ENCODE peak calls at places on chromosomes 2 and 18, in ten cellular contexts. P is naive thymus-derived CD4-positive, alpha-beta T cell; M is WERI-Rb-1; F is coronary artery; S is endothelial cell of umbilical vein; N is HepG2; O is H1; Z is heart right ventricle; E is caudate nucleus; U is thoracic aorta. B is an unnamed sample.

GRCh38 chr2:7373156-7373555 is 455.9 kb downstream of the RNF144A start:
- DNase-seq in P (no peak), M (no peak), F (no peak), S (no peak), N (no peak), O (no peak), Z (no peak), E (no peak), U (no peak), B (no peak)

GRCh38 chr2:166090346-166090745 is 37.5 kb downstream of the SCN1A start:
- DNase-seq in P (no peak), M (no peak), F (no peak), S (no peak), N (peak), O (no peak), Z (no peak), E (no peak), U (no peak), B (no peak)

GRCh38 chr2:6443424-6443823 is 422.3 kb downstream of the CMPK2 start:
- DNase-seq in P (no peak), M (no peak), F (no peak), S (no peak), N (no peak), O (no peak), Z (no peak), E (no peak), U (no peak), B (no peak)

GRCh38 chr2:131588152-131588873 is 60.6 kb downstream of the CCDC74A start:
- DNase-seq in P (no peak), M (no peak), F (no peak), S (no peak), N (no peak), O (no peak), Z (no peak), E (no peak), U (no peak), B (no peak)

GRCh38 chr2:222993920-222994650 is 57.9 kb upstream of the KCNE4 start:
- DNase-seq in P (no peak), M (no peak), F (peak), S (peak), N (no peak), O (no peak), Z (peak), E (peak), U (peak), B (no peak)

GRCh38 chr18:12819330-12819729 is 64.7 kb downstream of the PTPN2 start:
- DNase-seq in P (no peak), M (no peak), F (no peak), S (no peak), N (no peak), O (no peak), Z (no peak), E (no peak), U (no peak), B (no peak)

GRCh38 chr2:162232611-162233115 is 10.6 kb downstream of the FAP start:
- DNase-seq in P (no peak), M (no peak), F (no peak), S (no peak), N (no peak), O (no peak), Z (no peak), E (no peak), U (no peak), B (no peak)

GRCh38 chr2:187842978-187843847 is 289.0 kb upstream of the TFPI start:
- DNase-seq in P (no peak), M (no peak), F (no peak), S (peak), N (peak), O (no peak), Z (no peak), E (no peak), U (no peak), B (peak)

GRCh38 chr18:35176925-35177324 is 63.9 kb upstream of the ZNF397 start:
- DNase-seq in P (no peak), M (no peak), F (no peak), S (no peak), N (no peak), O (no peak), Z (no peak), E (no peak), U (no peak), B (no peak)

GRCh38 chr2:64422466-64422865 is 31.5 kb upstream of the LGALSL start:
- DNase-seq in P (no peak), M (no peak), F (no peak), S (no peak), N (no peak), O (no peak), Z (no peak), E (no peak), U (no peak), B (no peak)

GRCh38 chr2:235405612-235406361 is 88.1 kb upstream of the AGAP1 start:
- DNase-seq in P (no peak), M (no peak), F (no peak), S (no peak), N (no peak), O (no peak), Z (no peak), E (no peak), U (no peak), B (no peak)

GRCh38 chr18:76495435-76496199 is 575 bp upstream of the ZNF516 start:
- DNase-seq in P (peak), M (peak), F (no peak), S (no peak), N (peak), O (no peak), Z (peak), E (no peak), U (no peak), B (peak)

GRCh38 chr2:179818546-179818945 is 42.9 kb downstream of the ZNF385B start:
- DNase-seq in P (no peak), M (no peak), F (no peak), S (peak), N (no peak), O (no peak), Z (no peak), E (no peak), U (no peak), B (no peak)

GRCh38 chr2:102506743-102507142 is 33.7 kb downstream of the SLC9A4 start:
- DNase-seq in P (no peak), M (no peak), F (no peak), S (no peak), N (no peak), O (no peak), Z (no peak), E (no peak), U (no peak), B (no peak)

GRCh38 chr2:142824756-142825155 is 52.7 kb upstream of the KYNU start:
- DNase-seq in P (no peak), M (no peak), F (no peak), S (peak), N (no peak), O (no peak), Z (no peak), E (no peak), U (no peak), B (no peak)

GRCh38 chr2:25030702-25031101 is 11.2 kb upstream of the EFR3B start:
- DNase-seq in P (no peak), M (no peak), F (no peak), S (peak), N (no peak), O (no peak), Z (no peak), E (no peak), U (no peak), B (no peak)

GRCh38 chr2:45923701-45924100 is 272.2 kb downstream of the PRKCE start:
- DNase-seq in P (no peak), M (no peak), F (no peak), S (no peak), N (no peak), O (no peak), Z (no peak), E (no peak), U (no peak), B (no peak)

GRCh38 chr18:37299471-37300304 is 265.9 kb downstream of the CELF4 start:
- DNase-seq in P (no peak), M (no peak), F (peak), S (peak), N (peak), O (no peak), Z (peak), E (peak), U (peak), B (peak)

GRCh38 chr2:46230115-46230571 is 67.1 kb upstream of the EPAS1 start:
- DNase-seq in P (no peak), M (no peak), F (no peak), S (no peak), N (peak), O (peak), Z (peak), E (no peak), U (no peak), B (no peak)

GRCh38 chr2:96824079-96824870 is 8.2 kb downstream of the CNNM3 start:
- DNase-seq in P (no peak), M (no peak), F (no peak), S (no peak), N (peak), O (no peak), Z (no peak), E (no peak), U (no peak), B (peak)

GRCh38 chr2:176960736-176961135 is 251.9 kb upstream of the HNRNPA3 start:
- DNase-seq in P (no peak), M (no peak), F (no peak), S (no peak), N (no peak), O (no peak), Z (no peak), E (no peak), U (no peak), B (no peak)

GRCh38 chr18:50405582-50406271 is 30.9 kb downstream of the SKA1 start:
- DNase-seq in P (no peak), M (no peak), F (no peak), S (no peak), N (no peak), O (no peak), Z (no peak), E (no peak), U (no peak), B (no peak)

GRCh38 chr2:238130111-238130695 is 8.3 kb upstream of the KLHL30 start:
- DNase-seq in P (no peak), M (no peak), F (no peak), S (no peak), N (no peak), O (no peak), Z (peak), E (no peak), U (no peak), B (no peak)

GRCh38 chr18:48961547-48961946 is 10.8 kb upstream of the SMAD7 start:
- DNase-seq in P (no peak), M (no peak), F (peak), S (no peak), N (no peak), O (no peak), Z (no peak), E (no peak), U (no peak), B (peak)

GRCh38 chr2:3361518-3362438 is 15.8 kb downstream of the EIPR1 start:
- DNase-seq in P (no peak), M (no peak), F (no peak), S (no peak), N (no peak), O (no peak), Z (no peak), E (no peak), U (no peak), B (no peak)

GRCh38 chr2:3355951-3356569 is 21.6 kb downstream of the EIPR1 start:
- DNase-seq in P (no peak), M (peak), F (no peak), S (no peak), N (no peak), O (no peak), Z (no peak), E (no peak), U (no peak), B (no peak)

GRCh38 chr2:3354986-3355385 is 22.6 kb downstream of the EIPR1 start:
- DNase-seq in P (no peak), M (no peak), F (no peak), S (no peak), N (no peak), O (no peak), Z (no peak), E (no peak), U (no peak), B (no peak)

GRCh38 chr2:3357926-3358325 is 19.7 kb downstream of the EIPR1 start:
- DNase-seq in P (no peak), M (no peak), F (no peak), S (no peak), N (no peak), O (no peak), Z (no peak), E (no peak), U (no peak), B (no peak)

GRCh38 chr2:3356799-3357198 is 20.8 kb downstream of the EIPR1 start:
- DNase-seq in P (no peak), M (no peak), F (no peak), S (no peak), N (no peak), O (no peak), Z (no peak), E (no peak), U (no peak), B (peak)
- H3K27ac ChIP-seq in P (no peak), M (peak), F (no peak), S (no peak), N (no peak), O (no peak), Z (no peak), E (no peak), U (no peak), B (no peak)

DNA sequence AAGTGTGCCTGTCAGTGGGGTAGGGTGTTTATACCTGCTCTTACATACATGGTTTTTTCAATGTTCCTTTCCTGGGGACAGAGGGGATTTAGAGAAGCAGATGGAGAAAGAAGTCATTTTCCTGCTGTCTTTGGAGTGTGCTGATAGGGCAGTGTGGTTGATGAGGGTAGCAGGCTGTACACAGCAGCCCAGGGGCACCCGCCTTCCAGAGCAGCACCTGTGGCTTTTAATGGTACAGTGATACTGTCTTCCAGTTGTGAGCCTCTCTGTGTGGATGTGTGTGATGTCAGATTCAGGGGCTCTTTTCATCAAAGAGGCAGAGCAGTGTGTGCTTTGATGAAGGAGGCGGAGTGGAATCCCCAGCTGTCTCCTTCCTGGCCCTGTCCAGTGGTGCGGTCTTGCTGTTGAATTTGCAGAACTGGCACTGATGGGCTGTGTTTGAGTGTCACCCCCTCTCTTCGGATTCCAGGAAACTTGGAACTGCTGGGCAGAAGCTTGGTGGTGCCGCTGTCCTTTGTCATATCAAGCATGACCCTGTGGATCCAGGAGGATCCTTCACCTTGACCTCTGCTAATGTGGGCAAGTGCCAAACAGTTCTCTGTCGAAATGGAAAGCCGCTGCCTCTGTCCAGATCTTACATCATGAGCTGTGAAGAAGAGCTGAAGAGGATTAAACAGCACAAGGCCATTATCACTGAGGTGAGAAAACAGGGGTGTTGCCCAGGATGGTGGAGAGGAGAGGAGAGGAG is 259.8 kb downstream of the PHLPP1 start:
- DNase-seq in P (no peak), M (no peak), F (no peak), S (no peak), N (no peak), O (no peak), Z (no peak), E (no peak), U (no peak), B (no peak)
- H3K27ac ChIP-seq in P (no peak), M (no peak), F (no peak), S (no peak), N (no peak), O (no peak), Z (no peak), E (peak), U (no peak), B (no peak)

DNA sequence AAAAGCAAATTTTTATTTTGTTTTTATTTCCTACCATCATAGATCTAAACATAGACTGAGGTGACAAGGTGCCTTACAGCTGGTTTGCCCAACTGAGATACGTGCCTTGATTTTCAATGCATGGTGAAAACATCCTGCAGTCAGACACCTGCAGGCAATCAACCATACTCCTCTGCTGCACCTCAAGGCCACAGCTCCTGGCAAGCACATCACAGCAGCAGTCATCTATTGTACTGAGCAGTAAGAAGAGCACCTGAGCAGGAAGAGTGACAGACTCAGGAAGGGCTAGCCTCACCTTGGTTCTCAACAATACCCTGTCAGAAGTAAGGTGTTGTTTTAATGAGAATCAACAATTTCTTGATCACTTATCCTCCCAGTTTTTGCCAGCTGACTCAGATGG is 1206.8 kb upstream of the NRXN1 start:
- DNase-seq in P (no peak), M (no peak), F (no peak), S (no peak), N (no peak), O (no peak), Z (no peak), E (no peak), U (no peak), B (no peak)
- H3K27ac ChIP-seq in P (no peak), M (no peak), F (no peak), S (no peak), N (no peak), O (no peak), Z (no peak), E (no peak), U (no peak), B (no peak)

GRCh38 chr2:150586858-150587257 is 99.4 kb upstream of the RND3 start:
- DNase-seq in P (no peak), M (no peak), F (no peak), S (peak), N (peak), O (no peak), Z (no peak), E (no peak), U (no peak), B (no peak)
- H3K27ac ChIP-seq in P (no peak), M (no peak), F (no peak), S (no peak), N (no peak), O (no peak), Z (no peak), E (no peak), U (no peak), B (no peak)

GRCh38 chr2:88751770-88752169 is 60.3 kb downstream of the RPIA start:
- DNase-seq in P (peak), M (no peak), F (no peak), S (no peak), N (no peak), O (no peak), Z (no peak), E (no peak), U (no peak), B (no peak)

GRCh38 chr2:88754585-88755305 is 63.3 kb downstream of the RPIA start:
- DNase-seq in P (peak), M (no peak), F (no peak), S (no peak), N (no peak), O (no peak), Z (no peak), E (no peak), U (no peak), B (no peak)

GRCh38 chr2:88757025-88757424 is 65.6 kb downstream of the RPIA start:
- DNase-seq in P (no peak), M (no peak), F (no peak), S (no peak), N (no peak), O (no peak), Z (no peak), E (no peak), U (no peak), B (peak)

GRCh38 chr2:88753833-88754584 is 62.5 kb downstream of the RPIA start:
- DNase-seq in P (peak), M (no peak), F (no peak), S (peak), N (no peak), O (no peak), Z (no peak), E (no peak), U (no peak), B (no peak)

DNA sequence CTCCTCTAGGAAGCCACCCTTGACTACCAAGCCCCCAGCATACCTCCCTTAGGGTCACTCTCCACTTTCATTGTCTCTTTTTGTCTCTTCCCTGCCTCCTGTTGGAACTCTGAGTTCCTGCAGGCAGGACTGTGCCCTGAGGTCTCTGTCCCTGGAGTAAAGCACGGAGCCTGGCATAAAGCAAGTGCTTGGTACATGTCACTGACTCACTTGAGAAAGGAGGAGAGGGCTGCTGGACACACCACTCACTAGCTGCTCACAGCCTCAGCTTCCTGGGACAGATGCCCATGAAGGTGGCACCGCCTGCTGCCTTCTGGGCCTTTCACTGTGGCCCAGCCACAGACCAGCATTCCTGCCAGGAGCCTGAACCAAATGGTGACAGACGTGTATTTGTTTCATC is 64.4 kb downstream of the RPIA start:
- DNase-seq in P (no peak), M (no peak), F (no peak), S (no peak), N (no peak), O (no peak), Z (no peak), E (no peak), U (no peak), B (no peak)
- H3K27ac ChIP-seq in P (peak), M (no peak), F (no peak), S (no peak), N (no peak), O (no peak), Z (no peak), E (no peak), U (no peak), B (no peak)

GRCh38 chr18:7839548-7839947 is 272.4 kb downstream of the PTPRM start:
- DNase-seq in P (no peak), M (no peak), F (no peak), S (no peak), N (no peak), O (no peak), Z (no peak), E (no peak), U (no peak), B (no peak)
- H3K27ac ChIP-seq in P (no peak), M (no peak), F (no peak), S (no peak), N (no peak), O (no peak), Z (no peak), E (no peak), U (no peak), B (no peak)

DNA sequence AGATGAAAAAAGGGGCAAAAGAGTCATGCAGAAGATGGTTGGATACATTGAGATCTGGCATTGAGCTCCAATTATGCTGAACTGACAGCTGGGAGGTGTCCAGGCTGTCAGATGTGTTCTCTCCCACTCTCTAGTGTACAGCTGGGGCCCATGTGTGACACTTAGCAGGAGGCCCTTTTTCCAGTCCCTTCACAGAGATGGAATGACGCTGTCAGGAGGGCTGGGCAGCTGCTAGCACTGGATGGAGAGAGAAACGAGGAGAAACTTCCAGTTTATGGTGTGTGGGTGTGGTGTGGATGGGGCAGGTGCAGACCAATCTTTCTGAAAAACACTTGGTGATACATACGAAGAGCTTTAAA is 437.7 kb upstream of the HS6ST1 start:
- DNase-seq in P (no peak), M (no peak), F (peak), S (no peak), N (no peak), O (no peak), Z (no peak), E (no peak), U (no peak), B (no peak)
- H3K27ac ChIP-seq in P (no peak), M (no peak), F (no peak), S (no peak), N (no peak), O (no peak), Z (no peak), E (no peak), U (no peak), B (no peak)

GRCh38 chr2:16102287-16102975 is 162.1 kb downstream of the MYCN start:
- DNase-seq in P (no peak), M (no peak), F (no peak), S (no peak), N (no peak), O (no peak), Z (no peak), E (no peak), U (no peak), B (no peak)
- H3K27ac ChIP-seq in P (no peak), M (no peak), F (no peak), S (no peak), N (no peak), O (no peak), Z (no peak), E (no peak), U (no peak), B (peak)

GRCh38 chr2:5290911-5291546 is 401.2 kb upstream of the SOX11 start:
- DNase-seq in P (no peak), M (no peak), F (no peak), S (no peak), N (no peak), O (no peak), Z (no peak), E (no peak), U (no peak), B (no peak)
- H3K27ac ChIP-seq in P (no peak), M (peak), F (no peak), S (no peak), N (no peak), O (no peak), Z (no peak), E (no peak), U (no peak), B (no peak)

B was measured in small intestine.